ENCODE peak calls at places on chromosomes 1 and 21, in seven cellular contexts. One of them, this sample, is unnamed.

GRCh38 chr1:2446394-2446793 is 29.7 kb upstream of the PLCH2 start:
- DNase-seq in mesenchymal stem cell: no peak
- DNase-seq in H1: no peak
- DNase-seq in H9: no peak
- DNase-seq in mesendoderm: no peak
- DNase-seq in trophoblast cell: no peak
- DNase-seq in IMR-90: no peak
- DNase-seq in this sample: peak

GRCh38 chr1:210726621-210727020 is 397.9 kb downstream of the HHAT start:
- DNase-seq in mesendoderm: peak
- DNase-seq in trophoblast cell: peak
- DNase-seq in IMR-90: peak
- DNase-seq in H1: peak
- DNase-seq in mesenchymal stem cell: peak
- DNase-seq in H9: peak
- DNase-seq in this sample: peak

GRCh38 chr1:247375747-247376146 is 40.2 kb upstream of the NLRP3 start:
- DNase-seq in trophoblast cell: no peak
- DNase-seq in H1: no peak
- DNase-seq in mesendoderm: peak
- DNase-seq in H9: peak
- DNase-seq in mesenchymal stem cell: no peak
- DNase-seq in IMR-90: no peak
- DNase-seq in this sample: no peak

GRCh38 chr1:167221126-167221803 is 579 bp downstream of the POU2F1 start:
- DNase-seq in mesenchymal stem cell: no peak
- DNase-seq in trophoblast cell: peak
- DNase-seq in H1: peak
- DNase-seq in mesendoderm: no peak
- DNase-seq in H9: peak
- DNase-seq in IMR-90: no peak
- DNase-seq in this sample: peak

GRCh38 chr1:40435876-40436275 is 14.4 kb upstream of the ZFP69B start:
- DNase-seq in mesendoderm: no peak
- DNase-seq in H1: no peak
- DNase-seq in H9: no peak
- DNase-seq in mesenchymal stem cell: no peak
- DNase-seq in trophoblast cell: no peak
- DNase-seq in IMR-90: peak
- DNase-seq in this sample: no peak

GRCh38 chr1:3652538-3653285 is 396 bp downstream of the TP73 start:
- DNase-seq in trophoblast cell: peak
- DNase-seq in IMR-90: no peak
- DNase-seq in mesendoderm: peak
- DNase-seq in H1: peak
- DNase-seq in mesenchymal stem cell: no peak
- DNase-seq in H9: peak
- DNase-seq in this sample: no peak

GRCh38 chr1:85707267-85707989 is 805 bp downstream of the ZNHIT6 start:
- DNase-seq in H1: no peak
- DNase-seq in H9: no peak
- DNase-seq in IMR-90: no peak
- DNase-seq in mesendoderm: no peak
- DNase-seq in trophoblast cell: no peak
- DNase-seq in mesenchymal stem cell: peak
- DNase-seq in this sample: no peak

GRCh38 chr1:21853130-21853424 is 41.0 kb downstream of the LDLRAD2 start:
- DNase-seq in trophoblast cell: no peak
- DNase-seq in H1: no peak
- DNase-seq in IMR-90: no peak
- DNase-seq in mesendoderm: no peak
- DNase-seq in mesenchymal stem cell: no peak
- DNase-seq in H9: no peak
- DNase-seq in this sample: no peak

GRCh38 chr1:47521034-47521871 is 83.4 kb downstream of the FOXD2 start:
- DNase-seq in H1: no peak
- DNase-seq in mesendoderm: no peak
- DNase-seq in trophoblast cell: no peak
- DNase-seq in mesenchymal stem cell: no peak
- DNase-seq in H9: no peak
- DNase-seq in IMR-90: no peak
- DNase-seq in this sample: no peak

GRCh38 chr1:222814536-222815366 is at the start of gene DISP1:
- DNase-seq in IMR-90: peak
- DNase-seq in trophoblast cell: peak
- DNase-seq in H1: peak
- DNase-seq in mesenchymal stem cell: peak
- DNase-seq in H9: peak
- DNase-seq in mesendoderm: peak
- DNase-seq in this sample: peak

GRCh38 chr1:72649211-72649888 is 367.0 kb upstream of the NEGR1 start:
- DNase-seq in mesendoderm: no peak
- DNase-seq in mesenchymal stem cell: no peak
- DNase-seq in trophoblast cell: no peak
- DNase-seq in IMR-90: no peak
- DNase-seq in H9: no peak
- DNase-seq in H1: no peak
- DNase-seq in this sample: no peak

GRCh38 chr1:223621312-223621734 is 44.2 kb downstream of the CAPN8 start:
- DNase-seq in H9: no peak
- DNase-seq in mesendoderm: no peak
- DNase-seq in IMR-90: no peak
- DNase-seq in mesenchymal stem cell: no peak
- DNase-seq in H1: no peak
- DNase-seq in trophoblast cell: peak
- DNase-seq in this sample: no peak

GRCh38 chr1:229975047-229975446 is 92.0 kb upstream of the GALNT2 start:
- DNase-seq in IMR-90: no peak
- DNase-seq in mesendoderm: no peak
- DNase-seq in H1: no peak
- DNase-seq in H9: no peak
- DNase-seq in trophoblast cell: no peak
- DNase-seq in mesenchymal stem cell: no peak
- DNase-seq in this sample: no peak

GRCh38 chr21:39911792-39912191 is 44.6 kb downstream of the PCP4 start:
- DNase-seq in H9: no peak
- DNase-seq in mesendoderm: no peak
- DNase-seq in H1: no peak
- DNase-seq in trophoblast cell: no peak
- DNase-seq in mesenchymal stem cell: no peak
- DNase-seq in IMR-90: no peak
- DNase-seq in this sample: no peak

GRCh38 chr1:22380024-22380785 is 71.4 kb upstream of the ZBTB40 start:
- DNase-seq in mesenchymal stem cell: peak
- DNase-seq in IMR-90: no peak
- DNase-seq in H1: no peak
- DNase-seq in mesendoderm: peak
- DNase-seq in H9: no peak
- DNase-seq in trophoblast cell: no peak
- DNase-seq in this sample: no peak

GRCh38 chr1:231566468-231566867 is 38.0 kb downstream of the TSNAX start:
- DNase-seq in H9: no peak
- DNase-seq in mesenchymal stem cell: no peak
- DNase-seq in mesendoderm: no peak
- DNase-seq in H1: no peak
- DNase-seq in IMR-90: no peak
- DNase-seq in trophoblast cell: no peak
- DNase-seq in this sample: no peak

GRCh38 chr1:25492323-25492722 is 51.1 kb upstream of the LDLRAP1 start:
- DNase-seq in H1: no peak
- DNase-seq in IMR-90: no peak
- DNase-seq in trophoblast cell: no peak
- DNase-seq in mesenchymal stem cell: no peak
- DNase-seq in mesendoderm: peak
- DNase-seq in H9: peak
- DNase-seq in this sample: no peak

GRCh38 chr1:111505641-111506119 is 2.2 kb upstream of the ADORA3 start:
- DNase-seq in trophoblast cell: peak
- DNase-seq in H9: no peak
- DNase-seq in mesenchymal stem cell: no peak
- DNase-seq in mesendoderm: no peak
- DNase-seq in H1: no peak
- DNase-seq in IMR-90: no peak
- DNase-seq in this sample: no peak

GRCh38 chr21:34811368-34811767 is 142.6 kb downstream of the CLIC6 start:
- DNase-seq in mesenchymal stem cell: no peak
- DNase-seq in H9: no peak
- DNase-seq in trophoblast cell: peak
- DNase-seq in H1: no peak
- DNase-seq in IMR-90: no peak
- DNase-seq in mesendoderm: no peak
- DNase-seq in this sample: no peak

GRCh38 chr21:34810786-34811185 is 142.0 kb downstream of the CLIC6 start:
- DNase-seq in H9: no peak
- DNase-seq in H1: no peak
- DNase-seq in trophoblast cell: no peak
- DNase-seq in mesendoderm: no peak
- DNase-seq in IMR-90: no peak
- DNase-seq in mesenchymal stem cell: no peak
- DNase-seq in this sample: no peak

GRCh38 chr21:34812510-34813265 is 143.9 kb downstream of the CLIC6 start:
- DNase-seq in IMR-90: peak
- DNase-seq in H1: no peak
- DNase-seq in trophoblast cell: peak
- DNase-seq in H9: no peak
- DNase-seq in mesenchymal stem cell: peak
- DNase-seq in mesendoderm: no peak
- DNase-seq in this sample: no peak

GRCh38 chr21:34814529-34814951 is 145.7 kb downstream of the CLIC6 start:
- DNase-seq in mesenchymal stem cell: no peak
- DNase-seq in mesendoderm: no peak
- DNase-seq in H1: no peak
- DNase-seq in H9: no peak
- DNase-seq in IMR-90: no peak
- DNase-seq in trophoblast cell: peak
- DNase-seq in this sample: no peak

DNA sequence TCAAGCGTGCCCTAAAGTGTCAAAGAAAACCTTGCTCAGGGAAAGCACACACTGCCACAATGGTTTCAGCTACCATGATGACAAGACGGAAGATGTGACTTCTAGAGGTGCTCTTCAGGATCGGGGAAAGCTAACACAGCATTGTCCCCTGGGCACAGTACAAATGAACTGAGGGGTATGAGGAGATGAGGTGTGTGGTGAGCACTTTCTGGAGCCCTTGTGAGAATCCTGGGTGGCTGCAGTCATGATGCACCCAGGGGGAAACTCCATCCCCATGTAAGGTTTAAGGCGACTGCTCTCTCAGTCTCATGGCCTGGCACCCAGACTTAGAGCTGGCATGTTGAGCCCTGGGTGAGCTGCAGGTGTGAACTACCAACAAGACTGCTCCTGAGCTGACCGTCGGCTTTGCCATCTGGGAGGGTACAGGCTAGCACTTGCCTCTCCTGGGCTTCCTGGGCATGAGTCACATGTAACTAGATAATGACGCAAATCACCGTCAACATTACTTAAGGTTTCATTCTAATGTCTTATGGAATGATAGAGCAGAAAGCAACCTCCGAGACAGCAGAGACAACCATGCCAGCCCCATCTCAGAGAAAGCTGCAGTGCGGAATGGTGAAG is 144.6 kb downstream of the CLIC6 start:
- DNase-seq in H9: no peak
- DNase-seq in mesenchymal stem cell: peak
- DNase-seq in trophoblast cell: peak
- DNase-seq in IMR-90: peak
- DNase-seq in H1: no peak
- DNase-seq in mesendoderm: no peak
- DNase-seq in this sample: no peak
- H3K27ac ChIP-seq in H9: no peak
- H3K27ac ChIP-seq in mesenchymal stem cell: peak
- H3K27ac ChIP-seq in trophoblast cell: peak
- H3K27ac ChIP-seq in IMR-90: peak
- H3K27ac ChIP-seq in H1: no peak
- H3K27ac ChIP-seq in mesendoderm: no peak
- H3K27ac ChIP-seq in this sample: no peak

DNA sequence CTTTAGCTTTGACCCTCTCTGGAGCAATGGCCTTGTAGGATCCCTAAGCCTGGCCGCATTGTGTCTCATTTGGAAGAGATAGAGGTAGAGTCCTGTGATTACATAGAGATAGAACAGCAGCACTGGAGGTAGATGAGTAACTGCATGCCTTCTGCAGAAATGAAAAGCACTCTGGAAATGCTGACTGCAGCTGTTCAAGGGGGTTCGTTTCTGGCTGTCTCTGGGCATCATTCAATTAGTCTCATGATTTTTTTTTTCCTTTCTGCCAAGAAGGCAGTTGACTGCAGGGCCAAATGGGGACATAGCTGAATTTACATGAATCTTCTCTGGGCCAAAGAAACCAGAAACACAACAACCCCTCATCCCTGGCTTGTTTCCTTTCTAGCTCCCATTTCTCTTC is 28.1 kb upstream of the SNX27 start:
- DNase-seq in IMR-90: no peak
- DNase-seq in H9: no peak
- DNase-seq in mesendoderm: no peak
- DNase-seq in mesenchymal stem cell: no peak
- DNase-seq in trophoblast cell: peak
- DNase-seq in H1: no peak
- DNase-seq in this sample: no peak
- H4K8ac ChIP-seq in IMR-90: no peak
- H4K8ac ChIP-seq in H9: no peak
- H4K8ac ChIP-seq in mesendoderm: no peak
- H4K8ac ChIP-seq in mesenchymal stem cell: no peak
- H4K8ac ChIP-seq in trophoblast cell: no peak
- H4K8ac ChIP-seq in H1: no peak
- H4K8ac ChIP-seq in this sample: no peak

GRCh38 chr1:209353097-209353496 is 230.4 kb upstream of the CAMK1G start:
- DNase-seq in trophoblast cell: no peak
- DNase-seq in H9: no peak
- DNase-seq in mesenchymal stem cell: no peak
- DNase-seq in mesendoderm: no peak
- DNase-seq in H1: no peak
- DNase-seq in IMR-90: no peak
- DNase-seq in this sample: no peak
- H3K27ac ChIP-seq in trophoblast cell: no peak
- H3K27ac ChIP-seq in H9: no peak
- H3K27ac ChIP-seq in mesenchymal stem cell: no peak
- H3K27ac ChIP-seq in mesendoderm: no peak
- H3K27ac ChIP-seq in H1: no peak
- H3K27ac ChIP-seq in IMR-90: no peak
- H3K27ac ChIP-seq in this sample: no peak

GRCh38 chr1:117413412-117413811 is 46.2 kb downstream of the MAN1A2 start:
- DNase-seq in H9: no peak
- DNase-seq in H1: no peak
- DNase-seq in mesenchymal stem cell: no peak
- DNase-seq in IMR-90: no peak
- DNase-seq in mesendoderm: no peak
- DNase-seq in trophoblast cell: no peak
- DNase-seq in this sample: no peak

GRCh38 chr1:117416546-117417117 is 49.4 kb downstream of the MAN1A2 start:
- DNase-seq in mesendoderm: peak
- DNase-seq in mesenchymal stem cell: no peak
- DNase-seq in IMR-90: no peak
- DNase-seq in H9: peak
- DNase-seq in trophoblast cell: no peak
- DNase-seq in H1: no peak
- DNase-seq in this sample: no peak

GRCh38 chr1:117412472-117412871 is 45.2 kb downstream of the MAN1A2 start:
- DNase-seq in H1: no peak
- DNase-seq in mesenchymal stem cell: no peak
- DNase-seq in H9: no peak
- DNase-seq in trophoblast cell: no peak
- DNase-seq in mesendoderm: no peak
- DNase-seq in IMR-90: no peak
- DNase-seq in this sample: no peak

GRCh38 chr1:117416004-117416403 is 48.8 kb downstream of the MAN1A2 start:
- DNase-seq in mesendoderm: no peak
- DNase-seq in mesenchymal stem cell: no peak
- DNase-seq in H1: no peak
- DNase-seq in H9: no peak
- DNase-seq in trophoblast cell: no peak
- DNase-seq in IMR-90: peak
- DNase-seq in this sample: no peak

GRCh38 chr1:117414943-117415342 is 47.7 kb downstream of the MAN1A2 start:
- DNase-seq in mesenchymal stem cell: no peak
- DNase-seq in trophoblast cell: no peak
- DNase-seq in mesendoderm: no peak
- DNase-seq in IMR-90: no peak
- DNase-seq in H1: no peak
- DNase-seq in H9: no peak
- DNase-seq in this sample: no peak
- H4K8ac ChIP-seq in mesenchymal stem cell: no peak
- H4K8ac ChIP-seq in trophoblast cell: no peak
- H4K8ac ChIP-seq in mesendoderm: no peak
- H4K8ac ChIP-seq in IMR-90: no peak
- H4K8ac ChIP-seq in H1: no peak
- H4K8ac ChIP-seq in H9: no peak
- H4K8ac ChIP-seq in this sample: no peak